ENCODE peak calls at places on chromosomes 11 and 22, in seven cellular contexts. One of them, this sample, is unnamed.

GRCh38 chr11:44315947-44316387 is 6.0 kb upstream of the ALX4 start:
- DNase-seq in heart right ventricle: no peak
- DNase-seq in K562: peak; percentile 17
- DNase-seq in PC-3: no peak
- DNase-seq in cardiac fibroblast: peak; percentile 41
- DNase-seq in AG04450: no peak
- DNase-seq in GM10248: no peak
- DNase-seq in this sample: no peak

GRCh38 chr11:94107363-94107762 is 21.3 kb upstream of the PANX1 start:
- DNase-seq in heart right ventricle: no peak
- DNase-seq in K562: no peak
- DNase-seq in PC-3: peak; percentile 42
- DNase-seq in cardiac fibroblast: no peak
- DNase-seq in AG04450: no peak
- DNase-seq in GM10248: no peak
- DNase-seq in this sample: no peak

GRCh38 chr11:15941206-15941770 is 415.1 kb downstream of the SOX6 start:
- DNase-seq in heart right ventricle: no peak
- DNase-seq in K562: peak; percentile 76
- DNase-seq in PC-3: no peak
- DNase-seq in cardiac fibroblast: peak; percentile 23
- DNase-seq in AG04450: no peak
- DNase-seq in GM10248: peak; percentile 78
- DNase-seq in this sample: peak; percentile 11

GRCh38 chr11:126210871-126211235 is 597 bp downstream of the RPUSD4 start:
- DNase-seq in heart right ventricle: no peak
- DNase-seq in K562: peak; percentile 25
- DNase-seq in PC-3: no peak
- DNase-seq in cardiac fibroblast: no peak
- DNase-seq in AG04450: no peak
- DNase-seq in GM10248: no peak
- DNase-seq in this sample: no peak

GRCh38 chr22:22704156-22704946 is 59.9 kb downstream of the GGTLC2 start:
- DNase-seq in heart right ventricle: no peak
- DNase-seq in K562: no peak
- DNase-seq in PC-3: no peak
- DNase-seq in cardiac fibroblast: no peak
- DNase-seq in AG04450: no peak
- DNase-seq in GM10248: no peak
- DNase-seq in this sample: no peak

GRCh38 chr22:37545703-37546435 is 14.4 kb upstream of the CDC42EP1 start:
- DNase-seq in heart right ventricle: peak; percentile 95
- DNase-seq in K562: no peak
- DNase-seq in PC-3: peak; percentile 72
- DNase-seq in cardiac fibroblast: peak; percentile 95
- DNase-seq in AG04450: peak; percentile 84
- DNase-seq in GM10248: no peak
- DNase-seq in this sample: no peak

GRCh38 chr11:22192642-22193347 is at the start of gene ANO5:
- DNase-seq in heart right ventricle: peak; percentile 78
- DNase-seq in K562: peak; percentile 42
- DNase-seq in PC-3: no peak
- DNase-seq in cardiac fibroblast: no peak
- DNase-seq in AG04450: no peak
- DNase-seq in GM10248: peak; percentile 70
- DNase-seq in this sample: no peak

GRCh38 chr11:117875397-117876048 is 935 bp downstream of the FXYD6 start:
- DNase-seq in heart right ventricle: no peak
- DNase-seq in K562: no peak
- DNase-seq in PC-3: no peak
- DNase-seq in cardiac fibroblast: no peak
- DNase-seq in AG04450: no peak
- DNase-seq in GM10248: no peak
- DNase-seq in this sample: peak; percentile 32

GRCh38 chr11:88818978-88819377 is 246.8 kb downstream of the GRM5 start:
- DNase-seq in heart right ventricle: no peak
- DNase-seq in K562: no peak
- DNase-seq in PC-3: no peak
- DNase-seq in cardiac fibroblast: no peak
- DNase-seq in AG04450: no peak
- DNase-seq in GM10248: no peak
- DNase-seq in this sample: no peak

GRCh38 chr11:134815404-134815803 is 403.4 kb upstream of the B3GAT1 start:
- DNase-seq in heart right ventricle: no peak
- DNase-seq in K562: no peak
- DNase-seq in PC-3: peak; percentile 59
- DNase-seq in cardiac fibroblast: no peak
- DNase-seq in AG04450: no peak
- DNase-seq in GM10248: no peak
- DNase-seq in this sample: no peak

GRCh38 chr11:134822930-134823329 is 410.9 kb upstream of the B3GAT1 start:
- DNase-seq in heart right ventricle: no peak
- DNase-seq in K562: no peak
- DNase-seq in PC-3: no peak
- DNase-seq in cardiac fibroblast: no peak
- DNase-seq in AG04450: no peak
- DNase-seq in GM10248: no peak
- DNase-seq in this sample: no peak

GRCh38 chr11:134821422-134821821 is 409.4 kb upstream of the B3GAT1 start:
- DNase-seq in heart right ventricle: no peak
- DNase-seq in K562: no peak
- DNase-seq in PC-3: no peak
- DNase-seq in cardiac fibroblast: no peak
- DNase-seq in AG04450: no peak
- DNase-seq in GM10248: no peak
- DNase-seq in this sample: no peak

GRCh38 chr11:134818531-134818930 is 406.5 kb upstream of the B3GAT1 start:
- DNase-seq in heart right ventricle: no peak
- DNase-seq in K562: no peak
- DNase-seq in PC-3: peak; percentile 59
- DNase-seq in cardiac fibroblast: no peak
- DNase-seq in AG04450: no peak
- DNase-seq in GM10248: no peak
- DNase-seq in this sample: no peak

GRCh38 chr11:134819026-134819425 is 407.0 kb upstream of the B3GAT1 start:
- DNase-seq in heart right ventricle: no peak
- DNase-seq in K562: peak; percentile 14
- DNase-seq in PC-3: no peak
- DNase-seq in cardiac fibroblast: no peak
- DNase-seq in AG04450: no peak
- DNase-seq in GM10248: no peak
- DNase-seq in this sample: no peak
- TF ChIP-seq CTCF in heart right ventricle: peak; percentile 8
- TF ChIP-seq CTCF in K562: peak; percentile 36
- TF ChIP-seq CTCF in PC-3: peak; percentile 21
- TF ChIP-seq CTCF in cardiac fibroblast: no peak
- TF ChIP-seq CTCF in AG04450: no peak
- TF ChIP-seq CTCF in GM10248: no peak
- TF ChIP-seq CTCF in this sample: no peak

GRCh38 chr22:27825174-27825573 is 23.6 kb upstream of the MN1 start:
- DNase-seq in heart right ventricle: no peak
- DNase-seq in K562: peak; percentile 39
- DNase-seq in PC-3: no peak
- DNase-seq in cardiac fibroblast: peak; percentile 20
- DNase-seq in AG04450: no peak
- DNase-seq in GM10248: no peak
- DNase-seq in this sample: peak; percentile 50
- TF ChIP-seq CTCF in heart right ventricle: peak; percentile 23
- TF ChIP-seq CTCF in K562: peak; percentile 31
- TF ChIP-seq CTCF in PC-3: peak; percentile 55
- TF ChIP-seq CTCF in cardiac fibroblast: peak; percentile 44
- TF ChIP-seq CTCF in AG04450: no peak
- TF ChIP-seq CTCF in GM10248: peak; percentile 17
- TF ChIP-seq CTCF in this sample: peak; percentile 50

DNA sequence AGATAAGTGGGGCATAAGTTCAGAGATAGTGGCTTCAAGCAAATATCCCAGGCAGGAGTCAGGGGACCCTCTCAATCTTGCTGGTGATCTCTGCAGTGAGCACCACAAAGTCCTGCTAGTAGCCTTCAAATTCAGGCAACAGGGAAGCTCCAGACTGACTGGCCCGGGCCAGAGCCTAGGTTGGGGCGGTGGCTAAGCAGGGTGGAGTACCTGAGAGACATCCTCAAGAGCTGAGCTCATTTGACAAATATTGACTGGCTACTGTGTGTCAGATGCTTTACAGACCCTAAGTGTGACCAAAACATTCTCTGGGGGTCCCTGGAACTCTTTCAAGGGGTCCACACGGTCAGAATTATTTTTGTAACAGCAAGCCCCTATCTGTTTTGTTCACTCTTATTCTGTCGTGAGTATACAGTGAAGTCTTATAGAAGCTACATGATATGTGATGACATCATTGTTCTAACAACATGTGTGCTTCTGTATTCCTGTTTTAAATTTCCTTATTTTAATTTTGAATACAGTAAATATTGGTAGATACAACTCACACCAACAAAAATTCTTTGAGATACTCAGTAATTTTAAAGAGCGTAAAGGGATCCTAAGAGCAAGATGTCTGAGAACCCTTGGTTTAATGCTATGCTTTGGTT is 71.6 kb downstream of the APIP start:
- DNase-seq in heart right ventricle: no peak
- DNase-seq in K562: no peak
- DNase-seq in PC-3: no peak
- DNase-seq in cardiac fibroblast: no peak
- DNase-seq in AG04450: no peak
- DNase-seq in GM10248: no peak
- DNase-seq in this sample: no peak
- TF ChIP-seq CTCF in heart right ventricle: no peak
- TF ChIP-seq CTCF in K562: no peak
- TF ChIP-seq CTCF in PC-3: no peak
- TF ChIP-seq CTCF in cardiac fibroblast: no peak
- TF ChIP-seq CTCF in AG04450: no peak
- TF ChIP-seq CTCF in GM10248: no peak
- TF ChIP-seq CTCF in this sample: no peak

GRCh38 chr11:128204898-128205297 is 382.5 kb downstream of the ETS1 start:
- DNase-seq in heart right ventricle: no peak
- DNase-seq in K562: no peak
- DNase-seq in PC-3: no peak
- DNase-seq in cardiac fibroblast: no peak
- DNase-seq in AG04450: no peak
- DNase-seq in GM10248: no peak
- DNase-seq in this sample: no peak
- TF ChIP-seq CTCF in heart right ventricle: no peak
- TF ChIP-seq CTCF in K562: no peak
- TF ChIP-seq CTCF in PC-3: no peak
- TF ChIP-seq CTCF in cardiac fibroblast: peak; percentile 8
- TF ChIP-seq CTCF in AG04450: no peak
- TF ChIP-seq CTCF in GM10248: no peak
- TF ChIP-seq CTCF in this sample: no peak

GRCh38 chr22:19810381-19811141 is 44.1 kb downstream of the GNB1L start:
- DNase-seq in heart right ventricle: no peak
- DNase-seq in K562: no peak
- DNase-seq in PC-3: no peak
- DNase-seq in cardiac fibroblast: peak; percentile 58
- DNase-seq in AG04450: peak; percentile 33
- DNase-seq in GM10248: no peak
- DNase-seq in this sample: peak; percentile 18
- TF ChIP-seq CTCF in heart right ventricle: no peak
- TF ChIP-seq CTCF in K562: peak; percentile 18
- TF ChIP-seq CTCF in PC-3: no peak
- TF ChIP-seq CTCF in cardiac fibroblast: no peak
- TF ChIP-seq CTCF in AG04450: peak; percentile 7
- TF ChIP-seq CTCF in GM10248: no peak
- TF ChIP-seq CTCF in this sample: no peak

DNA sequence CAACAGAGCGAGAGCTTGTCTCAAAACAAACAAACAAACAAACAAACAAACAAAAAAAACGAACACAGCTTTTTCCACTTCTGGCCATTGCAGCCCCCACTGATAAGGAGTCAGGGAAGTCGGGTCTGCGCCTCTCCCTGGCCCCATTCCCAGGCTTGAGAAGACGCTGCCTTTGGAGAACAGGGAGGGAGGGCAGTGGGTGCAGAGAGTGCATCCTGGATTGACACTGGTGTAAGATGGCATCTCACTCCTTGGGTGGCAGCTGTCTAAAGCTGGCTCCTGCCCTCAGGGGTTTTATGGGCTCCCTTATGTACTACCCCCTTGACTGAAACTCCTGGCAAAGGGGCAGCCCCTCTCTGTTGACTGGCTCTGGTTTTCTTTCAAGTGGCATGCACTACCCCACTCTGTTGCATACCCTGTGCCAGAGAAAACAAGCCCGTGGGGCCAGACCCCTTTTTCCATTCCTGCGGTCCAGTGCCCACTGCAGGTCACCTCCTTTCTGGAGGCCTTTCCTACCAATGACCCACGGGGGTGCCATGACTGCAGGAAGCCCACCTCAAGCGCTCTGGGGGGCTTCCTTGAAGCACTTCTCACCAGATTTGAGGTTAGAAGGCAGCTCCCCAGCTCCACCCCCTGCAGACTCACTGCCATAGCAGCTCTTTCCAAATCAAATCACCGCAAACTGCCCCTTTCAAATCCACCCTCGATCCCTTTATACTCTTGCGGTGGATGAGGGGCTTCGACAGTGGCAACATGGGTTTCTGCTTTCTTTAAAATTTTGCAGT is 12.7 kb downstream of the DRAP1 start:
- DNase-seq in heart right ventricle: no peak
- DNase-seq in K562: no peak
- DNase-seq in PC-3: no peak
- DNase-seq in cardiac fibroblast: peak; percentile 4
- DNase-seq in AG04450: no peak
- DNase-seq in GM10248: no peak
- DNase-seq in this sample: peak; percentile 50
- TF ChIP-seq CTCF in heart right ventricle: no peak
- TF ChIP-seq CTCF in K562: no peak
- TF ChIP-seq CTCF in PC-3: no peak
- TF ChIP-seq CTCF in cardiac fibroblast: no peak
- TF ChIP-seq CTCF in AG04450: no peak
- TF ChIP-seq CTCF in GM10248: peak; percentile 13
- TF ChIP-seq CTCF in this sample: no peak

GRCh38 chr11:13216019-13217006 is 61.3 kb upstream of the BMAL1 start:
- DNase-seq in heart right ventricle: no peak
- DNase-seq in K562: no peak
- DNase-seq in PC-3: peak; percentile 94
- DNase-seq in cardiac fibroblast: peak; percentile 98
- DNase-seq in AG04450: peak; percentile 87
- DNase-seq in GM10248: no peak
- DNase-seq in this sample: peak; percentile 50
- TF ChIP-seq CTCF in heart right ventricle: no peak
- TF ChIP-seq CTCF in K562: no peak
- TF ChIP-seq CTCF in PC-3: no peak
- TF ChIP-seq CTCF in cardiac fibroblast: no peak
- TF ChIP-seq CTCF in AG04450: no peak
- TF ChIP-seq CTCF in GM10248: no peak
- TF ChIP-seq CTCF in this sample: no peak

This sample was measured in activated CD8-positive, alpha-beta T cell treated with anti-CD3 and anti-CD28 coated beads for 36 hours.